ENCODE peak calls at places on chromosomes 7 and 10, in seven cellular contexts. One of them, this sample, is unnamed.

GRCh38 chr7:95545007-95545615 is 51.2 kb downstream of the PDK4 start:
- DNase-seq in brain microvascular endothelial cell: peak
- DNase-seq in progenitor cell of endocrine pancreas: no peak
- DNase-seq in germinal center: no peak
- DNase-seq in iPS-NIHi11: peak
- DNase-seq in glutamatergic neuron: no peak
- DNase-seq in T-helper 1 cell: no peak
- DNase-seq in this sample: peak

GRCh38 chr10:35004651-35005050 is 85.5 kb downstream of the CUL2 start:
- DNase-seq in glutamatergic neuron: no peak
- DNase-seq in iPS-NIHi11: no peak
- DNase-seq in brain microvascular endothelial cell: no peak
- DNase-seq in T-helper 1 cell: no peak
- DNase-seq in germinal center: no peak
- DNase-seq in progenitor cell of endocrine pancreas: no peak
- DNase-seq in this sample: no peak

GRCh38 chr10:121683803-121684202 is 85.6 kb upstream of the FGFR2 start:
- DNase-seq in glutamatergic neuron: peak
- DNase-seq in progenitor cell of endocrine pancreas: no peak
- DNase-seq in T-helper 1 cell: no peak
- DNase-seq in iPS-NIHi11: no peak
- DNase-seq in brain microvascular endothelial cell: no peak
- DNase-seq in germinal center: no peak
- DNase-seq in this sample: peak

GRCh38 chr10:88243847-88244730 is 339.0 kb downstream of the RNLS start:
- DNase-seq in progenitor cell of endocrine pancreas: no peak
- DNase-seq in brain microvascular endothelial cell: peak
- DNase-seq in T-helper 1 cell: no peak
- DNase-seq in glutamatergic neuron: no peak
- DNase-seq in iPS-NIHi11: no peak
- DNase-seq in germinal center: no peak
- DNase-seq in this sample: no peak

GRCh38 chr7:135710417-135711138 is 17.4 kb downstream of the SLC13A4 start:
- DNase-seq in T-helper 1 cell: peak
- DNase-seq in brain microvascular endothelial cell: no peak
- DNase-seq in germinal center: peak
- DNase-seq in progenitor cell of endocrine pancreas: no peak
- DNase-seq in glutamatergic neuron: no peak
- DNase-seq in iPS-NIHi11: peak
- DNase-seq in this sample: no peak

GRCh38 chr7:148721390-148721789 is 22.7 kb downstream of the CUL1 start:
- DNase-seq in progenitor cell of endocrine pancreas: no peak
- DNase-seq in T-helper 1 cell: no peak
- DNase-seq in germinal center: no peak
- DNase-seq in iPS-NIHi11: no peak
- DNase-seq in glutamatergic neuron: no peak
- DNase-seq in brain microvascular endothelial cell: no peak
- DNase-seq in this sample: no peak

GRCh38 chr7:4607321-4607729 is 74.8 kb upstream of the FOXK1 start:
- DNase-seq in glutamatergic neuron: no peak
- DNase-seq in brain microvascular endothelial cell: no peak
- DNase-seq in T-helper 1 cell: no peak
- DNase-seq in progenitor cell of endocrine pancreas: no peak
- DNase-seq in germinal center: no peak
- DNase-seq in iPS-NIHi11: no peak
- DNase-seq in this sample: no peak

GRCh38 chr10:111086602-111087001 is 9.8 kb downstream of the ADRA2A start:
- DNase-seq in progenitor cell of endocrine pancreas: no peak
- DNase-seq in germinal center: no peak
- DNase-seq in T-helper 1 cell: no peak
- DNase-seq in glutamatergic neuron: no peak
- DNase-seq in brain microvascular endothelial cell: no peak
- DNase-seq in iPS-NIHi11: no peak
- DNase-seq in this sample: no peak

GRCh38 chr10:100781145-100781665 is 35.8 kb downstream of the PAX2 start:
- DNase-seq in T-helper 1 cell: no peak
- DNase-seq in progenitor cell of endocrine pancreas: no peak
- DNase-seq in iPS-NIHi11: no peak
- DNase-seq in germinal center: no peak
- DNase-seq in brain microvascular endothelial cell: no peak
- DNase-seq in glutamatergic neuron: no peak
- DNase-seq in this sample: no peak

GRCh38 chr7:80039255-80039884 is 95.3 kb upstream of the GNAI1 start:
- DNase-seq in T-helper 1 cell: no peak
- DNase-seq in glutamatergic neuron: no peak
- DNase-seq in iPS-NIHi11: no peak
- DNase-seq in germinal center: no peak
- DNase-seq in brain microvascular endothelial cell: peak
- DNase-seq in progenitor cell of endocrine pancreas: no peak
- DNase-seq in this sample: no peak

This sample was measured in ELF-1.